ENCODE peak calls at places on chromosomes 13 and 19, in five cellular contexts. Z, N, J, L and D are unnamed samples.
A peak's percentile ranks its signal among the peaks of the same experiment; 100 is the strongest.

GRCh38 chr19:41691268-41691970 is 3.3 kb upstream of the CEACAM7 start:
- DNase-seq in Z (no peak), J (no peak), N (no peak), L (no peak), D (no peak)

GRCh38 chr13:61084983-61085382 is 330.7 kb downstream of the PCDH20 start:
- DNase-seq in J (peak; percentile 1), L (peak; percentile 27), Z (no peak), N (no peak), D (no peak)

GRCh38 chr13:65594255-65594654 is 1635.9 kb downstream of the PCDH9 start:
- DNase-seq in N (no peak), L (peak; percentile 82), Z (no peak), J (peak; percentile 75), D (no peak)

GRCh38 chr19:51375504-51376221 is 3.2 kb upstream of the NKG7 start:
- DNase-seq in J (no peak), N (no peak), Z (no peak), L (no peak), D (no peak)

GRCh38 chr19:17333611-17334413 is 843 bp downstream of the ANO8 start:
- DNase-seq in Z (no peak), L (peak; percentile 80), J (peak; percentile 81), N (no peak), D (no peak)

GRCh38 chr13:20938302-20938701 is 35.8 kb upstream of the XPO4 start:
- DNase-seq in Z (peak; percentile 1), L (no peak), J (no peak), N (no peak), D (no peak)

GRCh38 chr19:19558055-19558454 is 20.0 kb downstream of the CILP2 start:
- DNase-seq in J (no peak), N (no peak), L (no peak), Z (no peak), D (no peak)

GRCh38 chr19:41541990-41542584 is 33.9 kb upstream of the CEACAM21 start:
- DNase-seq in N (peak; percentile 51), J (peak; percentile 5), L (peak; percentile 4), Z (no peak), D (no peak)

GRCh38 chr19:43726736-43727592 is 11.1 kb downstream of the IRGC start:
- DNase-seq in J (peak; percentile 18), L (no peak), Z (no peak), N (no peak), D (no peak)

GRCh38 chr19:30070198-30070969 is 128.3 kb downstream of the URI1 start:
- DNase-seq in L (no peak), N (no peak), J (no peak), Z (peak; percentile 62), D (no peak)

GRCh38 chr19:49895566-49896297 is 955 bp downstream of the IL4I1 start:
- DNase-seq in Z (no peak), J (no peak), N (no peak), L (no peak), D (no peak)

GRCh38 chr13:86960876-86961275 is 710.3 kb upstream of the SLITRK5 start:
- DNase-seq in L (peak; percentile 33), Z (no peak), J (peak; percentile 20), N (no peak), D (no peak)

GRCh38 chr13:71303144-71303543 is 563.9 kb downstream of the DACH1 start:
- DNase-seq in N (no peak), Z (no peak), J (no peak), L (no peak), D (no peak)

GRCh38 chr13:93183302-93183701 is 43.3 kb upstream of the GPC6 start:
- DNase-seq in N (no peak), Z (no peak), L (no peak), J (no peak), D (no peak)

GRCh38 chr13:39565036-39565949 is 37.7 kb downstream of the LHFPL6 start:
- DNase-seq in J (peak; percentile 97), N (no peak), L (peak; percentile 95), Z (no peak), D (no peak)

GRCh38 chr13:51811920-51812328 is 8.0 kb upstream of the DHRS12 start:
- DNase-seq in N (no peak), L (no peak), J (no peak), Z (no peak), D (no peak)

GRCh38 chr19:5126498-5127223 is 157.7 kb downstream of the KDM4B start:
- DNase-seq in J (no peak), L (no peak), N (no peak), Z (no peak), D (no peak)

GRCh38 chr19:35975608-35976214 is 19.3 kb upstream of the SDHAF1 start:
- DNase-seq in Z (no peak), L (peak; percentile 26), J (no peak), N (peak; percentile 82), D (peak; percentile 31)

GRCh38 chr13:97975851-97976550 is 22.5 kb downstream of the IPO5 start:
- DNase-seq in N (peak; percentile 96), L (peak; percentile 79), Z (peak; percentile 93), J (peak; percentile 82), D (peak; percentile 88)

DNA sequence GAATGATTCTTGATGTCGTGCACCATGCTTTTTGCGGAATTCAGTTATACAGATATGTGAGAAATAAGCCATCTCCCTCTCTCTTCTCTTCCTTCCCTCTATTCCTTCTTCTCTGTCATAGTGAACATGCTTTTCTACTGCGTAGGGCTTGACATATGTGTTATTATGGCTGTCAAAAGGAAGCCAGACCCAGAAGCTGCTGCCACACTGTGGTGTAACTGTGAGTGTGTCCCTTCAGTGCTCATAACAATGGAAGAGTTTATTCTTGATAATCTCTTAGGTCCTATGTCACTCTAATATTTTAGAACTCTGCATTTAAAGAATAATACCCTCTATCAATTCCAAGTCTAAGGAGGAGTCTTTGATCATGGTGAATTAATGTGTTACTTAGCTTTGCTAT is 208.9 kb upstream of the TMTC4 start:
- DNase-seq in J (no peak), L (no peak), N (no peak), Z (no peak), D (no peak)
- TF ChIP-seq CTCF in J (no peak), L (no peak), N (no peak), Z (no peak), D (no peak)

GRCh38 chr19:6733338-6734095 is 3.9 kb downstream of the GPR108 start:
- DNase-seq in L (no peak), J (no peak), Z (no peak), N (no peak), D (no peak)
- TF ChIP-seq CTCF in L (peak; percentile 20), J (peak; percentile 22), Z (no peak), N (peak; percentile 19), D (peak; percentile 32)

GRCh38 chr13:63139277-63139676 is 1723.6 kb upstream of the PCDH20 start:
- DNase-seq in J (no peak), N (no peak), Z (no peak), L (no peak), D (no peak)
- TF ChIP-seq CTCF in J (no peak), N (no peak), Z (no peak), L (no peak), D (no peak)

DNA sequence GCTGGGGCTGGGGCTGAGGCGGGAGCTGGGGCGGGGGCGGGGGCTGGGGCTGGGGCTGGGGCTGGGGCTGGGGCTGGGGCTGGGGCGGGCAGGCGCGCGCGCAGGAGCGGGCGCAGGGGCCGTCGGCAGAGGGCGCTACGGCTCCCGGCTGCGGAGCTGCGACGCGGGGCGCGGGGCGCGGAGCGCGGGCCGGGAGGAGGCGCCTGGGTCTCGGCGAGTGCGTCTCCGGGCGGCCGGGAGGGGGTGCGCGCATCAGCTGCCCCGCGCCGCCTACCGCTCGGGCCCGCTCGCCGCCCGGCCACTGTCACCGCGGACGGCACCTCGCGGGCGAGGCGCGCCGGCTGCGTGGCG is 416 bp upstream of the MTUS2 start:
- DNase-seq in J (peak; percentile 16), L (peak; percentile 32), N (peak; percentile 86), Z (no peak), D (peak; percentile 81)
- TF ChIP-seq CTCF in J (no peak), L (peak; percentile 44), N (no peak), Z (peak; percentile 41), D (peak; percentile 60)

DNA sequence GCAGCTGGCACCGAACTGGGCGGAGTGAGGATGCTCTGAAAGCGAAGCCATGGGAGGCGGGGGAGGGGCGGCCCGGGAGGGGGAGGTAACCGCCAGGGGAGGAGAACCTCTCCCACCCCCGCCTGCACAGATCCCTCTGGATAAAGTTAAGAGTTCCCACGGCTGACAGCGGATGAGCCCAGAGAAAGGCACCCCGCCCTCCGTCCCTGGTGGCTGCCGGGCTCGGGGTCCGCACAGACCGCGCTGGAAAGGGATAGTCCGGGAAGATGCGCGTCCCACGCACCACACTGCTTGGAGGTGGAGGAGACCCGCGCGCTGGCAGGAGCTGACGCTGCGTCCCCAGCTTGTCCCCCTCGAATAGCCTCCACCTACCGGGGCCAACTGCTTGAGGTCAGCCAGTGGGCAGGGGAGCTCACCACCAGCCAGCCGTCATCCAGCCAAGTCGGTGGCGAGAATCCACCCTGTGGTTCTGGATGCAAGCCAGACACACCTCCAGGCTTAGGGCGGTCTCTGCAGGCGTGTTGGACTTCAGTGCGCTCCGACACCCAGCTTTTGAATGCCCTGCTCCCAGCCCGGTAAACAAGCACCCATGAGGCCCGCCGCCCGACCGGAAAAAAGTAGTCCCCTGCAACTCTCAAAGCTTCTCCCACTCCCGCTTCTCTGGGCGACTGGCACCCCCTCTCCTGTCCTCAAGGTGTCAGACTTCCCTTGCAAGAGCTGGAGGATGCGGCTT is at the start of gene TRPC4:
- DNase-seq in Z (peak; percentile 81), N (peak; percentile 59), L (peak; percentile 59), J (peak; percentile 80), D (peak; percentile 49)
- TF ChIP-seq CTCF in Z (peak; percentile 43), N (peak; percentile 63), L (peak; percentile 47), J (peak; percentile 73), D (peak; percentile 73)

DNA sequence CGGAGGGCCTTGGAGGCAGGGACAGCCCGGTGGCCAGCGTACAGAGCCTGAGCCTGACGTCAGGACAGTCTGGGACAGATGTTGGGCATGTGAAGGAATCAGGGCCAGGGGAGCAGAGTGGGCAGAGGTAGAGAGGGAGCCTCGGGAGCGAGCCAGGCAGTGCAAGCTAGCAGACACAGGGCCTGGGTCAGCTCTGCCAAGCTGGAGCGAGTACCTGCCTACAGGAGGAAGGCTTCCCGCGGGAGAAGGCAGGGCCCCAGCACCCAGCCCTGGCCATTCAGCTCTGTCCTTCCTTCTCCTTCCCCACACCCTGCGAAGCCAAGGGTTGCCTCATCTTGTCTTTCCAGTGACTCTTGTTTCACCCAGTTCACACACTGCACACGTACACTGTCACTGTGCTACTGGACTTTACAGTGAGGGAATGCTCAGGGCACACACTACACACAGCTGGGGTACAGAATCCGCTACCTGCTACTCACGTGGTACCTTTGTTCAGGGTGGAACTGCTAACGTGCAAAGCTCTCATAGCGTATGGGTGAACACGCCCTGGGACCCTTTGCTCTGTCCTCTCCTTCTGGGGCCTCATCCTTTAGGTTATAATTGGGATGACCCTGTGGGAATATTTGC is 9.8 kb upstream of the C1QTNF9 start:
- DNase-seq in L (no peak), Z (no peak), N (no peak), J (no peak), D (no peak)
- TF ChIP-seq CTCF in L (no peak), Z (no peak), N (no peak), J (no peak), D (no peak)

DNA sequence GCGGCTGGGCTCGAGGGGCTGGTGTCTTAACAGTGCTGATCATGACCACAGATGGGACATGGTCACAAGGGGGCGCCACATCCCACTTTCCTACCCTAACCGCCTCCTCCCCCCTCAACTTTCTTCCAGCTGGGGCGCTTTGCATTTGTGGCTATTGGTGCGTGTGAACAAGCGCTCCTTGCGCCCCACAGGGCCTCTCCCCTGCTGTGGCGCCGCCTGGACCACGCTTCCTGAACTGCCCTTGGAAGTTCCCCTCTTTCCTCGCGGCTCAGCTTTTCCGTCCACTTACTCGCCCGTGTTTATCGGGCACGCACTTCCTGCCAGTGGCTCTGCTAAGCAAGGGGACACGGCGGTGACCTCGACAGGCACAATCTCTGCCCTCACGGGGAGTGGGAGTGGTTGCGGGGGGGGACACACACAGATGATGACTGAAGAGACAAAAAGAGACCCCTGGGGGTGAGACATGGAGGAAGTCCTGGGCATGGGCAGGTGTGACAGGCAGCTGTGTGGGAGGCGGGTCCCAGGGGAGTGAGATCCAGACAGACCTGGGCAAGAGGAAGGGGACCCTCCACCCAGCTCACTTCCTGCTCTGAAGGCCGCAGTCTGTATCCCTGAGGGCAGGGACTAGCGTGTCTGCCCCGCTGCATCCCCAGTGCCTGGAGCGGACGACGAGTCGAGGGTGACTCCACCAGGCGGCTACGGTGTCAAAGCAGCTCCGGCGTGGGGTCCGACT is 40.3 kb downstream of the ZNF787 start:
- DNase-seq in L (peak; percentile 78), Z (peak; percentile 80), J (peak; percentile 82), N (peak; percentile 73), D (peak; percentile 67)
- TF ChIP-seq CTCF in L (peak; percentile 69), Z (peak; percentile 47), J (peak; percentile 65), N (peak; percentile 60), D (peak; percentile 59)